ENCODE peak calls at places on chromosomes 6 and 20, in five cellular contexts. R is GM03348; H is retina; I is stimulated activated CD4-positive, alpha-beta T cell treated with anti-CD3 and anti-CD28 coated beads, TNF-alpha, amount 100 ng/mL, for 24 hours; L is skeletal muscle cell. C is an unnamed sample.

GRCh38 chr6:42925248-42925857 is 3.9 kb upstream of the CNPY3 start:
- DNase-seq in R (no peak), H (no peak), I (no peak), L (no peak), C (no peak)

GRCh38 chr6:119917186-119917585 is 567.6 kb upstream of the MAN1A1 start:
- DNase-seq in R (no peak), H (no peak), I (no peak), L (no peak), C (no peak)

GRCh38 chr6:3231213-3232016 is 4.0 kb upstream of the TUBB2B start:
- DNase-seq in R (peak; percentile 81), H (peak; percentile 96), I (no peak), L (peak; percentile 31), C (peak; percentile 72)

GRCh38 chr6:124132256-124132655 is 328.6 kb downstream of the NKAIN2 start:
- DNase-seq in R (no peak), H (no peak), I (no peak), L (peak; percentile 10), C (no peak)

GRCh38 chr6:163186527-163186926 is 228.0 kb upstream of the QKI start:
- DNase-seq in R (no peak), H (no peak), I (no peak), L (no peak), C (no peak)

GRCh38 chr20:63740070-63740500 is 509 bp downstream of the SLC2A4RG start:
- DNase-seq in R (peak; percentile 92), H (no peak), I (peak; percentile 34), L (no peak), C (no peak)

GRCh38 chr20:17533396-17533795 is 2.2 kb upstream of the BFSP1 start:
- DNase-seq in R (peak; percentile 60), H (peak; percentile 22), I (no peak), L (peak; percentile 24), C (peak; percentile 68)

GRCh38 chr6:130026859-130027258 is 8.5 kb downstream of the L3MBTL3 start:
- DNase-seq in R (no peak), H (no peak), I (no peak), L (no peak), C (no peak)

GRCh38 chr6:116101790-116102189 is 1.1 kb downstream of the NT5DC1 start:
- DNase-seq in R (no peak), H (no peak), I (no peak), L (no peak), C (no peak)

GRCh38 chr6:80541186-80541585 is 434.7 kb downstream of the BCKDHB start:
- DNase-seq in R (peak; percentile 67), H (no peak), I (no peak), L (peak; percentile 84), C (no peak)

GRCh38 chr6:18506387-18507017 is 119.4 kb downstream of the RNF144B start:
- DNase-seq in R (no peak), H (peak; percentile 67), I (no peak), L (no peak), C (no peak)

GRCh38 chr20:41359541-41360011 is 7.0 kb downstream of the EMILIN3 start:
- DNase-seq in R (no peak), H (no peak), I (no peak), L (no peak), C (no peak)

GRCh38 chr6:143059616-143060353 is 904 bp upstream of the AIG1 start:
- DNase-seq in R (peak; percentile 56), H (no peak), I (no peak), L (peak; percentile 63), C (no peak)

GRCh38 chr6:6546318-6547110 is 42.0 kb upstream of the LY86 start:
- DNase-seq in R (no peak), H (peak; percentile 93), I (peak; percentile 32), L (no peak), C (no peak)

GRCh38 chr20:44651507-44652373 is at the start of gene ADA:
- DNase-seq in R (peak; percentile 95), H (peak; percentile 79), I (peak; percentile 43), L (no peak), C (peak; percentile 51)